ENCODE peak calls at places on chromosomes 2 and 18, in seven cellular contexts. V is fibroblast of lung, Q is EH, D is A549, E is HTR-8/SVneo, R is tibial artery, W is pons. L is an unnamed sample.

GRCh38 chr2:218995972-218996644 is 2.9 kb upstream of the CRYBA2 start:
- DNase-seq in V (peak), Q (peak), D (peak), E (peak), R (peak), W (peak), L (peak)

GRCh38 chr2:172181840-172182239 is 79.1 kb upstream of the DLX2 start:
- DNase-seq in V (peak), Q (peak), D (no peak), E (no peak), R (no peak), W (no peak), L (peak)

GRCh38 chr2:26243643-26244478 is 571 bp downstream of the HADHA start:
- DNase-seq in V (peak), Q (peak), D (peak), E (no peak), R (no peak), W (peak), L (peak)

GRCh38 chr18:79401494-79402208 is 5.9 kb downstream of the NFATC1 start:
- DNase-seq in V (no peak), Q (no peak), D (no peak), E (no peak), R (no peak), W (no peak), L (no peak)

GRCh38 chr2:2061091-2061696 is 269.9 kb downstream of the MYT1L start:
- DNase-seq in V (no peak), Q (no peak), D (no peak), E (no peak), R (no peak), W (no peak), L (no peak)

GRCh38 chr2:219656523-219656922 is 29.1 kb downstream of the SLC4A3 start:
- DNase-seq in V (peak), Q (peak), D (no peak), E (no peak), R (no peak), W (no peak), L (peak)

GRCh38 chr2:194003911-194004310 is 1653.1 kb upstream of the SLC39A10 start:
- DNase-seq in V (no peak), Q (no peak), D (no peak), E (no peak), R (no peak), W (no peak), L (no peak)

GRCh38 chr2:226934546-226935243 is 98.8 kb downstream of the RHBDD1 start:
- DNase-seq in V (peak), Q (peak), D (no peak), E (no peak), R (no peak), W (peak), L (peak)

GRCh38 chr2:235833971-235834620 is 334.1 kb downstream of the GBX2 start:
- DNase-seq in V (no peak), Q (no peak), D (peak), E (no peak), R (no peak), W (no peak), L (no peak)

GRCh38 chr18:389658-390357 is 110.7 kb downstream of the COLEC12 start:
- DNase-seq in V (peak), Q (peak), D (no peak), E (no peak), R (no peak), W (no peak), L (peak)

GRCh38 chr2:864501-865106 is 86.0 kb upstream of the SNTG2 start:
- DNase-seq in V (no peak), Q (no peak), D (no peak), E (no peak), R (no peak), W (no peak), L (no peak)

GRCh38 chr18:10454800-10455550 is 540 bp downstream of the APCDD1 start:
- DNase-seq in V (no peak), Q (peak), D (peak), E (no peak), R (no peak), W (no peak), L (peak)

GRCh38 chr2:241855888-241856422 is 2.7 kb downstream of the PDCD1 start:
- DNase-seq in V (no peak), Q (no peak), D (no peak), E (no peak), R (peak), W (no peak), L (no peak)

GRCh38 chr2:25086070-25086560 is 44.2 kb downstream of the EFR3B start:
- DNase-seq in V (no peak), Q (no peak), D (no peak), E (no peak), R (no peak), W (no peak), L (no peak)